ENCODE peak calls at places on chromosomes 5 and 9, in five cellular contexts. K is pancreas, F is GM13976, I is foreskin fibroblast, Z is uterus. X is an unnamed sample.

GRCh38 chr9:15211160-15211993 is 95.6 kb downstream of the TTC39B start:
- DNase-seq in Z (peak; percentile 52), I (peak; percentile 64), F (peak; percentile 54), K (peak; percentile 64), X (no peak)

GRCh38 chr5:130740047-130740569 is 424.9 kb downstream of the HINT1 start:
- DNase-seq in F (no peak), I (no peak), Z (no peak), K (no peak), X (no peak)

GRCh38 chr5:109759304-109759703 is 69.6 kb downstream of the MAN2A1 start:
- DNase-seq in K (no peak), I (peak; percentile 16), F (no peak), Z (no peak), X (no peak)

GRCh38 chr9:93774331-93775102 is 180.6 kb downstream of the BARX1 start:
- DNase-seq in Z (no peak), F (no peak), I (no peak), K (no peak), X (no peak)

GRCh38 chr9:114525505-114525904 is 20.2 kb upstream of the WHRN start:
- DNase-seq in I (no peak), K (no peak), F (no peak), Z (no peak), X (no peak)

GRCh38 chr5:88787856-88788255 is 95.1 kb downstream of the MEF2C start:
- DNase-seq in Z (no peak), I (no peak), K (no peak), F (no peak), X (no peak)

GRCh38 chr5:128538249-128539037 is 398 bp upstream of the FBN2 start:
- DNase-seq in I (peak; percentile 88), Z (peak; percentile 46), F (peak; percentile 19), K (no peak), X (peak; percentile 99)

GRCh38 chr9:110750272-110750671 is 81.7 kb downstream of the MUSK start:
- DNase-seq in Z (peak; percentile 72), F (no peak), I (no peak), K (peak; percentile 9), X (no peak)

GRCh38 chr5:154129013-154129412 is 61.5 kb upstream of the GALNT10 start:
- DNase-seq in I (no peak), Z (no peak), K (no peak), F (no peak), X (no peak)

GRCh38 chr9:100186356-100186755 is 87.3 kb downstream of the INVS start:
- DNase-seq in K (no peak), I (no peak), Z (no peak), F (no peak), X (no peak)

GRCh38 chr5:44619875-44620610 is 188.7 kb upstream of the MRPS30 start:
- DNase-seq in K (no peak), F (no peak), Z (no peak), I (no peak), X (no peak)

DNA sequence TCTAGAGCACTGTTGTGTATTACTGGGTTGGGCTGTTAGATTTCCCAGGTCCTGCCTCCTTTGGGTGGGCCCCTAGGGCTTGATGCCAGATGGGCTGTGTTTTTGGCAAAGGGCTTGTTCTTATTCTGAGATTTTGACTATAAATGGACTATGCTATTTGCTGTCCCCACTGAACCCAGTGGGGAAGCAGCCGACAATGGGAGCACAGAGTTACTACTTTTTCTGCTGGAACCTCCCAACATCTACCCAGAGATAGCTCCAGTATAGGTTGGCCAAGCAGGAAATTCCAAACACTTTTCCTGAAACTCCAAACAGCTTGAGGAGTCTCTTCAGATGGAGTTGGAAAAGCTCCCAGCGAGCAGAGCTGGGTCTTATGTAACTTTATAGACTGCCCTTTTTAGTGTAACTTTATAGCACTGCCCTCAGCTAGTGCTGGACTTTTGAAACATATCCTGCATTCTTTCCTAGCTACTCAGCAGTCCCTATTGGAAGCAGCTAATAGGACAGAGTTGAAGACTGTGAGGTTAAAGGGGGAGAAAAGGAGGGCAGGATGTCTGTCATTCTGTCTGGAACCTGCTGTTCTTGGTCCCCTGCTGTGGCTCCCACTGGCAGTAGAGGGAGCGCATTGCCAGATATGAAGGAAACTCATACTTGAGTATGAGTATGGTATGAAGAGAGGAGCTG is 21.0 kb downstream of the RUSC2 start:
- DNase-seq in K (peak; percentile 42), F (no peak), Z (peak; percentile 87), I (peak; percentile 92), X (peak; percentile 88)
- TF ChIP-seq CTCF in K (no peak), F (no peak), Z (peak; percentile 36), I (peak; percentile 18), X (peak; percentile 16)

DNA sequence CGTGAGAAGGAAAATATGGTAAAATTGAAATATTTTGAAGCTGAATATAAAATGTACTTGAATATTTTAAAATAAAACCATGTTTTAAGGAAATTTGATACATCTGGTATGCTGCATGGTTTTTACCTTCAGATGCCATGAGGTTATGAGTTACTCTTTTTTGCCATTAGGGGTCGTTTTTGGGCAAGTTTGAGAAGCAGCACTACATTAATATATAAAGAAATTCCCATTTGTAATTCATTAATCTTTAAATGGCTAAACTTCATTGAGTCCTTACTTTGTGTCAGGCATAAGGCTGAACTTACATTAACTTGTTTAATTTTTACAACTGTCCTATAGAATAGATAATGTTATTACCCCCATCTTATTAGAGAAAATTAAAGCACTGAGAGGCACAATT is 152.3 kb downstream of the KDM4C start:
- DNase-seq in K (no peak), F (no peak), I (no peak), Z (no peak), X (no peak)
- TF ChIP-seq CTCF in K (peak; percentile 25), F (no peak), I (peak; percentile 48), Z (no peak), X (peak; percentile 64)

GRCh38 chr9:137300607-137301085 is 1.4 kb downstream of the NRARP start:
- DNase-seq in Z (no peak), K (no peak), I (no peak), F (no peak), X (no peak)

GRCh38 chr9:137303031-137303892 is 1.2 kb upstream of the NRARP start:
- DNase-seq in K (peak; percentile 47), Z (no peak), I (no peak), F (no peak), X (no peak)

GRCh38 chr9:137299938-137300337 is 2.1 kb downstream of the NRARP start:
- DNase-seq in I (no peak), Z (no peak), K (no peak), F (no peak), X (no peak)

GRCh38 chr9:137302176-137303030 is at the start of gene NRARP:
- DNase-seq in K (peak; percentile 92), Z (peak; percentile 77), F (peak; percentile 93), I (peak; percentile 73), X (peak; percentile 93)

GRCh38 chr9:137301086-137301947 is 754 bp downstream of the NRARP start:
- DNase-seq in F (peak; percentile 73), K (peak; percentile 78), Z (no peak), I (no peak), X (no peak)
- TF ChIP-seq CTCF in F (peak; percentile 64), K (no peak), Z (peak; percentile 22), I (no peak), X (peak; percentile 53)

DNA sequence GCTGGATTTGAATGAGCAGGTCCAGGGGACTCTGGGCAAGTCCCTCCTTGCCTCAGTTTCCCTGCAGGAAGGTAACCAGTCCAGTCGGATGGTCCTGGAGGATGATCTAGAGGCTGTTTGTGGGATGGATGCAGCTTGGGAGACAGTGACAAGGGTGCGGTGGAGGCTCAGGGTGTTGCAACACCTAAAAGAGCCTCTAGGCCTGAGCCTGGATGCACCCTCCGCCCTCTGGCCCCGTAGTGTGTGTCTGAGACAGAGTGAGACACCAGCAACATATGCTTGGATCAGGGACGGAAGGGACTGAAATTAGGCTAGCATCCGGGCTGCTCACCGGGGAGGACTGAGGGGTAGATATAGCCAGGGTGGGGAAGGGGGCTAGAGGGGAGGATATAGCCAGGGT is 1.1 kb downstream of the CRAT start:
- DNase-seq in K (peak; percentile 50), F (no peak), I (peak; percentile 55), Z (peak; percentile 50), X (no peak)
- TF ChIP-seq CTCF in K (no peak), F (no peak), I (no peak), Z (no peak), X (no peak)

DNA sequence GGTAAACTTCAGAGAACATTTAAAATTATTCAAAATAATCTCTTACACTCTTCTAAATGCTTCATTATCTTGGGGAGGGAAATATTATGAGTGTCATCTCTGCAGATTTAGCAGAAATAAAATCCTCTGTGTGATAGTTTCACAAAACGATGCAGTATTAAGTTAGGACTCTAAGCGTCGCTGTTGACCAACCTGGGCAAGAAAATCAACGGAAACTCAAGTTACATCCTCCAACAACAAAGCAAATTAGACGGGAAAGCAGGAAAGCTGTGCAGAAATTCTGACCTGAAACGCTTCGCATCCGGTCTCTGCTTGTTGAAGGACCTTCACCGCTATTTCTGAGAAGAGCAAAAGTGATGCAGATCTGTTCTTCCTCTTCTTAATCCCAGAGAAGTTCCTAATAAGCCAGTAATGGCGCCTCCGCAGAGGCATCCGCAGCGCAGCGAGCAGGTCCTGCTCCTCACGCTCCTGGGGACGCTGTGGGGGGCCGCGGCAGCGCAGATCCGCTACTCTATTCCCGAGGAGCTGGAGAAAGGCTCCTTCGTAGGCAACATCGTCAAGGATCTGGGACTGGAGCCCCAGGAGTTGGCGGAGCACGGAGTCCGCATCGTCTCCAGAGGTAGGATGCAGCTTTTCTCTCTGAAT is at the start of gene PCDHGA6:
- DNase-seq in Z (no peak), F (no peak), K (no peak), I (peak; percentile 32), X (peak; percentile 81)
- TF ChIP-seq CTCF in Z (peak; percentile 31), F (peak; percentile 15), K (no peak), I (peak; percentile 44), X (no peak)

X was measured in osteocyte.